ENCODE peak calls at places on chromosome 11, in seven cellular contexts. One of them, this sample, is unnamed.

GRCh38 chr11:104164028-104164520 is at the start of gene PDGFD:
- DNase-seq in right lobe of liver: peak
- DNase-seq in fibroblast of the aortic adventitia: peak
- DNase-seq in GM13976: peak
- DNase-seq in lower leg skin: peak
- DNase-seq in HFFc6: peak
- DNase-seq in prostate gland: peak
- DNase-seq in this sample: peak

GRCh38 chr11:134384406-134384805 is 27.6 kb downstream of the B3GAT1 start:
- DNase-seq in prostate gland: no peak
- DNase-seq in GM13976: no peak
- DNase-seq in fibroblast of the aortic adventitia: no peak
- DNase-seq in HFFc6: no peak
- DNase-seq in lower leg skin: no peak
- DNase-seq in right lobe of liver: no peak
- DNase-seq in this sample: no peak

GRCh38 chr11:8681837-8682218 is 637 bp downstream of the TRIM66 start:
- DNase-seq in GM13976: no peak
- DNase-seq in prostate gland: no peak
- DNase-seq in right lobe of liver: no peak
- DNase-seq in HFFc6: no peak
- DNase-seq in fibroblast of the aortic adventitia: no peak
- DNase-seq in lower leg skin: peak
- DNase-seq in this sample: peak

GRCh38 chr11:32137263-32137662 is 46.4 kb downstream of the RCN1 start:
- DNase-seq in HFFc6: peak
- DNase-seq in lower leg skin: no peak
- DNase-seq in prostate gland: no peak
- DNase-seq in fibroblast of the aortic adventitia: peak
- DNase-seq in right lobe of liver: no peak
- DNase-seq in GM13976: no peak
- DNase-seq in this sample: no peak

GRCh38 chr11:113578164-113578455 is 102.9 kb upstream of the DRD2 start:
- DNase-seq in HFFc6: no peak
- DNase-seq in fibroblast of the aortic adventitia: no peak
- DNase-seq in prostate gland: no peak
- DNase-seq in right lobe of liver: no peak
- DNase-seq in lower leg skin: no peak
- DNase-seq in GM13976: no peak
- DNase-seq in this sample: no peak

GRCh38 chr11:32847511-32847910 is 17.8 kb downstream of the PRRG4 start:
- DNase-seq in fibroblast of the aortic adventitia: no peak
- DNase-seq in lower leg skin: no peak
- DNase-seq in right lobe of liver: no peak
- DNase-seq in prostate gland: no peak
- DNase-seq in HFFc6: no peak
- DNase-seq in GM13976: no peak
- DNase-seq in this sample: no peak

GRCh38 chr11:67441731-67442401 is 1.4 kb downstream of the CORO1B start:
- DNase-seq in lower leg skin: no peak
- DNase-seq in prostate gland: no peak
- DNase-seq in right lobe of liver: no peak
- DNase-seq in HFFc6: no peak
- DNase-seq in GM13976: no peak
- DNase-seq in fibroblast of the aortic adventitia: no peak
- DNase-seq in this sample: no peak

GRCh38 chr11:102323542-102324261 is 6.4 kb downstream of the BIRC3 start:
- DNase-seq in HFFc6: peak
- DNase-seq in lower leg skin: no peak
- DNase-seq in fibroblast of the aortic adventitia: peak
- DNase-seq in right lobe of liver: no peak
- DNase-seq in prostate gland: no peak
- DNase-seq in GM13976: no peak
- DNase-seq in this sample: no peak

GRCh38 chr11:20042025-20042639 is 118.1 kb downstream of the DBX1 start:
- DNase-seq in right lobe of liver: no peak
- DNase-seq in GM13976: no peak
- DNase-seq in fibroblast of the aortic adventitia: no peak
- DNase-seq in HFFc6: no peak
- DNase-seq in prostate gland: no peak
- DNase-seq in lower leg skin: no peak
- DNase-seq in this sample: no peak

GRCh38 chr11:72591785-72592490 is 82.3 kb downstream of the PDE2A start:
- DNase-seq in lower leg skin: no peak
- DNase-seq in prostate gland: no peak
- DNase-seq in GM13976: no peak
- DNase-seq in right lobe of liver: no peak
- DNase-seq in HFFc6: no peak
- DNase-seq in fibroblast of the aortic adventitia: no peak
- DNase-seq in this sample: no peak

GRCh38 chr11:134988495-134988894 is 576.5 kb upstream of the B3GAT1 start:
- DNase-seq in right lobe of liver: no peak
- DNase-seq in lower leg skin: no peak
- DNase-seq in GM13976: no peak
- DNase-seq in prostate gland: no peak
- DNase-seq in fibroblast of the aortic adventitia: no peak
- DNase-seq in HFFc6: no peak
- DNase-seq in this sample: no peak

GRCh38 chr11:119173453-119173852 is 4.9 kb downstream of the NLRX1 start:
- DNase-seq in lower leg skin: no peak
- DNase-seq in right lobe of liver: no peak
- DNase-seq in prostate gland: no peak
- DNase-seq in HFFc6: no peak
- DNase-seq in fibroblast of the aortic adventitia: no peak
- DNase-seq in GM13976: no peak
- DNase-seq in this sample: no peak

GRCh38 chr11:122040476-122040875 is 75.5 kb downstream of the BLID start:
- DNase-seq in fibroblast of the aortic adventitia: no peak
- DNase-seq in GM13976: no peak
- DNase-seq in right lobe of liver: no peak
- DNase-seq in HFFc6: no peak
- DNase-seq in lower leg skin: no peak
- DNase-seq in prostate gland: no peak
- DNase-seq in this sample: no peak

GRCh38 chr11:995058-995751 is 41.3 kb downstream of the MUC6 start:
- DNase-seq in fibroblast of the aortic adventitia: no peak
- DNase-seq in lower leg skin: no peak
- DNase-seq in GM13976: peak
- DNase-seq in prostate gland: no peak
- DNase-seq in HFFc6: no peak
- DNase-seq in right lobe of liver: no peak
- DNase-seq in this sample: no peak

GRCh38 chr11:997907-998306 is 38.6 kb downstream of the MUC6 start:
- DNase-seq in HFFc6: no peak
- DNase-seq in right lobe of liver: no peak
- DNase-seq in prostate gland: no peak
- DNase-seq in lower leg skin: no peak
- DNase-seq in GM13976: no peak
- DNase-seq in fibroblast of the aortic adventitia: no peak
- DNase-seq in this sample: no peak

GRCh38 chr11:993632-994167 is 42.8 kb downstream of the MUC6 start:
- DNase-seq in right lobe of liver: no peak
- DNase-seq in fibroblast of the aortic adventitia: no peak
- DNase-seq in prostate gland: no peak
- DNase-seq in HFFc6: no peak
- DNase-seq in GM13976: no peak
- DNase-seq in lower leg skin: no peak
- DNase-seq in this sample: no peak

GRCh38 chr11:996681-997080 is 39.8 kb downstream of the MUC6 start:
- DNase-seq in GM13976: peak
- DNase-seq in prostate gland: no peak
- DNase-seq in fibroblast of the aortic adventitia: no peak
- DNase-seq in right lobe of liver: no peak
- DNase-seq in lower leg skin: no peak
- DNase-seq in HFFc6: no peak
- DNase-seq in this sample: no peak

DNA sequence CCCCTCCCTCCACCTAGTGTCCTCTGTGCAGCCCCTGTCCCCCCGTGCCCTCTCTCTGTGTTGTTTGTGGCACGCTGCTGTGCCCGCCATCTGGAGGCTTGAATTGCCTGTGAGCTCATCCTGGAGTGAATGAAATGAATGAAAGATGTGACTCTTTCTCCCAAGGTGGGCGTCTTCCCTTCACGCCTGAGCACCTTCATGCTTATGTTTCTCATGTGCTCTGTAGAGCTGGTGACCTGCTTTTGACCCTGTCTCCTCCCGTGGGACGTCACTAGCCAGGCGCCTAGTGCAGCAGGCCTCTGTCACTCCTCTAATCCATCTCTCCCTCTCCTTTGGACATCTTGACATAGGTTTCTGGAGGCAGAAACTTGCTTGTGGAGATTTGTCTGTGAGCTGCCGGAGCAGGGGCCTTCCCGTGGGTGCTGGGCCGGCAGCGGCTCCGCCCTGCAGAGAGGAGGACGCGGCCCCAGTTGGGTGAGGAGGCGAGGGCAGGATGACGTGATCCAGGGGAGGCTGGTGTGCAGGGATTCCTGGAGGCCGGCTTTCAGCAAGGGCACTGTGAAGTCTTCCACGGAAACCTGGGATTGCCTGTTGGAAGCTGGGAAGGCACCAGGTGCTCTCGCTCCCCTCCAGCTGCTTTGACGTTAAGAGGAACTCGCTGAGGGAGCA is 40.6 kb downstream of the MUC6 start:
- DNase-seq in right lobe of liver: no peak
- DNase-seq in fibroblast of the aortic adventitia: no peak
- DNase-seq in GM13976: peak
- DNase-seq in prostate gland: no peak
- DNase-seq in HFFc6: no peak
- DNase-seq in lower leg skin: no peak
- DNase-seq in this sample: no peak
- TF ChIP-seq CTCF in right lobe of liver: no peak
- TF ChIP-seq CTCF in fibroblast of the aortic adventitia: no peak
- TF ChIP-seq CTCF in GM13976: no peak
- TF ChIP-seq CTCF in prostate gland: no peak
- TF ChIP-seq CTCF in HFFc6: no peak
- TF ChIP-seq CTCF in lower leg skin: no peak
- TF ChIP-seq CTCF in this sample: no peak

DNA sequence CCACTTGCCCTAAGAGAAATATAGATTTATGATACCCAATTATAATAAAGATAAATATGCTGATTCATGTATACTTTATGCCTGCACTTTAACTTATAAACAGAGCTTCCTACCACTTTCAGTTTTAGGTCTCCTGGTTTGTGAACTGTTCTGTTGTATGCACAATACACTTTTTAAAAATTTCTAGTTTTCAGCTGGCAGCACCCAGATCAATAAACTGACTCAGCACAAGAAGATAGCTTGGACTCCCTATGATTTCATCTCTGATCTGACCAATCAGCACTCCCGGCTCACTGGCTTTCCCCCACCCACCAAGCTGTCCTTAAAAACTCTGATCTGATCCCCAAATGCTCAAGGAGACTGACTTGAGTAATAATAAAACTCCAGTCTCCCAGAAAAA is 33.5 kb upstream of the FAM181B start:
- DNase-seq in lower leg skin: no peak
- DNase-seq in prostate gland: no peak
- DNase-seq in HFFc6: no peak
- DNase-seq in right lobe of liver: no peak
- DNase-seq in GM13976: no peak
- DNase-seq in fibroblast of the aortic adventitia: no peak
- DNase-seq in this sample: no peak
- TF ChIP-seq CTCF in lower leg skin: no peak
- TF ChIP-seq CTCF in prostate gland: no peak
- TF ChIP-seq CTCF in HFFc6: no peak
- TF ChIP-seq CTCF in right lobe of liver: no peak
- TF ChIP-seq CTCF in GM13976: no peak
- TF ChIP-seq CTCF in fibroblast of the aortic adventitia: no peak
- TF ChIP-seq CTCF in this sample: no peak

GRCh38 chr11:124778281-124778680 is 16.2 kb upstream of the ESAM start:
- DNase-seq in right lobe of liver: no peak
- DNase-seq in fibroblast of the aortic adventitia: no peak
- DNase-seq in HFFc6: no peak
- DNase-seq in prostate gland: no peak
- DNase-seq in GM13976: no peak
- DNase-seq in lower leg skin: no peak
- DNase-seq in this sample: no peak
- TF ChIP-seq CTCF in right lobe of liver: no peak
- TF ChIP-seq CTCF in fibroblast of the aortic adventitia: peak
- TF ChIP-seq CTCF in HFFc6: peak
- TF ChIP-seq CTCF in prostate gland: no peak
- TF ChIP-seq CTCF in GM13976: no peak
- TF ChIP-seq CTCF in lower leg skin: no peak
- TF ChIP-seq CTCF in this sample: no peak

DNA sequence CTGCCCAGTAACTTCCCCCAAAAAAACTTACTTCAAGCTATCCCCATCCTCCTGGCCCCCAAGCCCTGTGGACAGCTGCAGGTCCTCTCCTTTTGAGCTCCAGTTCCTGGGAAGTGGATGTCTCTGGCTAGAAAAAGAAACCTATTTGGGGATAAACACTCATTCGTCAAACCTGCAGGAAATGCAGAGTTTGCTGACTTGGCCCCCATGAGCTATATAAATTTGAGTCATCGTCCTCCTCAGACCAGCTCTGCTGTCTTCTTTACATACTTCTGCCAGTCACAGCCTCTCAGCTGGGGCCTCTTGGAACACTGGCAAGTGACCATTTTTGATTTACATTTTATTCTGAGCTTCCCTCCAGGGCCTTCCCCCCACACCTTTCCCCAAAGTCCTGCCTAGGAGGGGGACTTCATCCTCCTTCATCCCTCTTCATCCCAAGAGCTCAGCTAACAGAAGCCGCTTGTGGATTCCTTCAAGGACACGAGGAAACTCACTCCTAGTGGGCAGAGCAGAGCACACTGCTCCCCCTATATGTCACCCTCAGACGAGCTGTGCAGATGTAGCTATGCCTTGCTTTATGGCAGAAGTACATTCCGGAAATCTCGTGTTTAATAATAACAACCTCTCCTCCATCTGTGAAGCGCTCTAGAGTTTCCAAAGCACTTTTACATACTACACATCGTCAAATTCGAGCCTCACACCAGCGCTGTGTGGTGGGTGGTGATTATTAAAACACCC is 131.8 kb downstream of the FEZ1 start:
- DNase-seq in fibroblast of the aortic adventitia: peak
- DNase-seq in prostate gland: no peak
- DNase-seq in right lobe of liver: no peak
- DNase-seq in GM13976: no peak
- DNase-seq in lower leg skin: no peak
- DNase-seq in HFFc6: peak
- DNase-seq in this sample: no peak
- TF ChIP-seq CTCF in fibroblast of the aortic adventitia: peak
- TF ChIP-seq CTCF in prostate gland: no peak
- TF ChIP-seq CTCF in right lobe of liver: no peak
- TF ChIP-seq CTCF in GM13976: no peak
- TF ChIP-seq CTCF in lower leg skin: no peak
- TF ChIP-seq CTCF in HFFc6: peak
- TF ChIP-seq CTCF in this sample: no peak